ENCODE peak calls at places on chromosomes 7 and 10, in six cellular contexts. V is BE2C; B is stimulated activated CD4-positive, alpha-beta T cell treated with anti-CD3 and anti-CD28 coated beads, TNF-alpha, amount 100 ng/mL, for 24 hours; H is EH; U is activated CD8-positive, alpha-beta memory T cell treated with anti-CD3 and anti-CD28 coated beads for 24 hours; T is activated effector memory CD4-positive, alpha-beta T cell treated with Interleukin-2 at 50 U/mL for 16 hours. J is an unnamed sample.

GRCh38 chr7:7970620-7971307 is 2.2 kb downstream of the GLCCI1 start:
- DNase-seq in U (no peak), T (no peak), H (peak), V (peak), B (no peak), J (no peak)

GRCh38 chr7:35720849-35721248 is 25.9 kb upstream of the HERPUD2 start:
- DNase-seq in U (no peak), H (no peak), T (no peak), B (no peak), V (no peak), J (no peak)

GRCh38 chr7:97179454-97180104 is 62.1 kb downstream of the SDHAF3 start:
- DNase-seq in V (peak), U (no peak), T (peak), B (peak), H (peak), J (peak)

GRCh38 chr7:102097601-102098161 is 189.0 kb upstream of the SH2B2 start:
- DNase-seq in B (no peak), U (peak), H (peak), T (no peak), V (no peak), J (peak)

GRCh38 chr7:42406358-42406757 is 169.3 kb upstream of the GLI3 start:
- DNase-seq in H (no peak), U (no peak), B (no peak), V (no peak), T (no peak), J (no peak)

GRCh38 chr7:68559518-68559917 is 1038.8 kb upstream of the AUTS2 start:
- DNase-seq in V (no peak), B (no peak), H (no peak), T (no peak), U (no peak), J (no peak)

GRCh38 chr10:112362833-112363232 is 11.1 kb upstream of the ACSL5 start:
- DNase-seq in B (no peak), V (no peak), T (no peak), U (no peak), H (peak), J (no peak)

GRCh38 chr10:110207805-110208613 is 604 bp downstream of the MXI1 start:
- DNase-seq in U (peak), V (peak), B (peak), H (peak), T (peak), J (peak)

GRCh38 chr7:122885583-122886356 is 490 bp downstream of the CADPS2 start:
- DNase-seq in U (no peak), H (peak), T (no peak), V (peak), B (no peak), J (peak)

GRCh38 chr7:25669300-25669781 is 441.1 kb upstream of the NPVF start:
- DNase-seq in T (no peak), H (no peak), B (no peak), V (peak), U (no peak), J (no peak)

GRCh38 chr7:155804897-155805825 is 7.1 kb downstream of the SHH start:
- DNase-seq in T (peak), B (peak), U (peak), H (peak), V (peak), J (peak)

GRCh38 chr10:34017281-34017680 is 682.8 kb upstream of the NRP1 start:
- DNase-seq in T (no peak), H (no peak), B (no peak), U (no peak), V (no peak), J (no peak)

GRCh38 chr10:99872367-99873162 is 90.1 kb downstream of the ABCC2 start:
- DNase-seq in H (peak), B (no peak), U (no peak), V (no peak), T (no peak), J (peak)

GRCh38 chr7:73706122-73707044 is 13.1 kb downstream of the STX1A start:
- DNase-seq in T (no peak), B (no peak), H (no peak), U (no peak), V (no peak), J (peak)

GRCh38 chr10:71126432-71126831 is 85.9 kb upstream of the UNC5B start:
- DNase-seq in B (no peak), U (peak), T (no peak), H (no peak), V (no peak), J (no peak)

GRCh38 chr7:11319491-11320274 is 346.0 kb downstream of the PHF14 start:
- DNase-seq in H (no peak), B (no peak), V (no peak), T (no peak), U (no peak), J (no peak)